ENCODE peak calls at places on chromosomes 16 and 17, in seven cellular contexts. Y is lower lobe of right lung; T is activated T-cell treated with anti-CD3 and anti-CD28 coated beads for 4 hours; M is HTR-8/SVneo; C is naive thymus-derived CD8-positive, alpha-beta T cell; K is NCI-H1092 treated with DMSO at 0.1 percent for 48 hours; H is right lobe of liver. S is an unnamed sample.

GRCh38 chr17:81312624-81313325 is 17.7 kb upstream of the SLC38A10 start:
- DNase-seq in Y (no peak), K (no peak), T (no peak), M (no peak), H (no peak), C (no peak), S (no peak)

GRCh38 chr17:35807371-35808144 is 1.7 kb upstream of the TAF15 start:
- DNase-seq in K (no peak), Y (no peak), H (no peak), M (no peak), T (no peak), C (no peak), S (peak; percentile 53)

GRCh38 chr16:12896562-12896961 is 4.8 kb upstream of the SHISA9 start:
- DNase-seq in M (no peak), Y (no peak), T (no peak), K (peak; percentile 51), H (no peak), C (no peak), S (no peak)

GRCh38 chr17:73410586-73411329 is 99.0 kb upstream of the CDC42EP4 start:
- DNase-seq in Y (peak; percentile 8), H (no peak), M (no peak), K (no peak), T (no peak), C (no peak), S (no peak)

GRCh38 chr16:15672514-15673167 is 22.6 kb downstream of the NDE1 start:
- DNase-seq in H (peak; percentile 88), M (peak; percentile 92), C (peak; percentile 85), T (peak; percentile 33), Y (peak; percentile 92), K (no peak), S (peak; percentile 97)

GRCh38 chr16:5917436-5917835 is 819.8 kb upstream of the EEF2KMT start:
- DNase-seq in H (no peak), M (no peak), C (no peak), K (no peak), Y (no peak), T (no peak), S (no peak)

GRCh38 chr16:87323727-87324410 is 6.7 kb upstream of the C16orf95 start:
- DNase-seq in K (no peak), Y (no peak), H (no peak), M (no peak), T (no peak), C (no peak), S (no peak)

GRCh38 chr17:44522883-44523671 is 19.9 kb upstream of the GPATCH8 start:
- DNase-seq in M (peak; percentile 82), K (peak; percentile 19), T (peak; percentile 25), Y (peak; percentile 81), C (no peak), H (peak; percentile 72), S (peak; percentile 57)

GRCh38 chr16:19879241-19879792 is 5.3 kb downstream of the GPRC5B start:
- DNase-seq in Y (no peak), M (no peak), H (no peak), C (no peak), K (peak; percentile 46), T (no peak), S (no peak)

GRCh38 chr17:77186141-77186604 is 45.4 kb downstream of the SEC14L1 start:
- DNase-seq in K (peak; percentile 63), T (no peak), M (no peak), H (no peak), Y (no peak), C (peak; percentile 15), S (no peak)

GRCh38 chr17:63647065-63647725 is 25.0 kb downstream of the MAP3K3 start:
- DNase-seq in T (no peak), H (no peak), K (no peak), M (no peak), C (no peak), Y (no peak), S (no peak)

GRCh38 chr16:83926726-83927397 is 26.2 kb upstream of the OSGIN1 start:
- DNase-seq in M (peak; percentile 92), T (peak; percentile 46), H (peak; percentile 82), Y (peak; percentile 86), K (peak; percentile 19), C (peak; percentile 23), S (peak; percentile 33)

GRCh38 chr16:85418978-85419491 is 194.1 kb upstream of the GSE1 start:
- DNase-seq in Y (peak; percentile 35), H (peak; percentile 14), C (no peak), M (no peak), T (no peak), K (no peak), S (no peak)